ENCODE peak calls at places on chromosomes 11 and 22, in nine cellular contexts. D is spleen; F is endothelial cell; C is nucleus accumbens; H is immature natural killer cell; K is activated CD4-positive, CD25-positive, alpha-beta regulatory T cell; V is heart left ventricle; I is germinal center; S is RWPE1. B is an unnamed sample.

GRCh38 chr11:28743101-28743550 is 634.9 kb downstream of the METTL15 start:
- DNase-seq in K (no peak), C (no peak), F (no peak), V (no peak), I (no peak), H (no peak), D (no peak), S (no peak), B (peak; percentile 8)

GRCh38 chr11:1514349-1515061 is 27.9 kb upstream of the MOB2 start:
- DNase-seq in H (no peak), I (no peak), F (no peak), V (no peak), K (no peak), D (peak; percentile 72), S (no peak), C (peak; percentile 39), B (no peak)

GRCh38 chr11:1832181-1832988 is 2.4 kb upstream of the SYT8 start:
- DNase-seq in F (peak; percentile 74), I (peak; percentile 80), C (no peak), H (peak; percentile 70), K (peak; percentile 55), S (no peak), D (peak; percentile 92), V (no peak), B (no peak)

GRCh38 chr11:35792148-35792845 is 129.7 kb downstream of the TRIM44 start:
- DNase-seq in F (no peak), H (no peak), K (no peak), D (no peak), V (no peak), S (no peak), I (no peak), C (no peak), B (no peak)

GRCh38 chr11:76802151-76802550 is 19.0 kb downstream of the TSKU start:
- DNase-seq in C (no peak), H (no peak), F (no peak), D (peak; percentile 5), S (no peak), K (no peak), V (no peak), I (no peak), B (no peak)

GRCh38 chr11:16925495-16926065 is 88.6 kb downstream of the PLEKHA7 start:
- DNase-seq in S (peak; percentile 58), I (no peak), C (no peak), H (no peak), V (peak; percentile 58), D (peak; percentile 78), F (peak; percentile 52), K (no peak), B (no peak)

GRCh38 chr11:121418625-121419114 is 33.4 kb upstream of the SORL1 start:
- DNase-seq in D (peak; percentile 88), V (peak; percentile 42), F (no peak), H (peak; percentile 81), K (peak; percentile 19), C (no peak), S (no peak), I (peak; percentile 74), B (no peak)

GRCh38 chr11:60994450-60995135 is 23.1 kb downstream of the CD6 start:
- DNase-seq in I (no peak), K (no peak), V (no peak), F (no peak), D (peak; percentile 37), C (no peak), H (peak; percentile 38), S (no peak), B (no peak)

GRCh38 chr11:60970369-60970774 is 1.1 kb upstream of the CD6 start:
- DNase-seq in V (peak; percentile 57), S (peak; percentile 49), D (peak; percentile 94), K (peak; percentile 67), H (peak; percentile 68), I (peak; percentile 82), C (peak; percentile 17), F (peak; percentile 73), B (peak; percentile 47)

GRCh38 chr22:48366591-48366990 is 1461.1 kb downstream of the BRD1 start:
- DNase-seq in C (no peak), V (no peak), F (no peak), D (no peak), K (no peak), I (no peak), H (no peak), S (no peak), B (no peak)

GRCh38 chr22:48302657-48303359 is 1524.9 kb downstream of the BRD1 start:
- DNase-seq in C (no peak), D (no peak), F (no peak), S (no peak), V (no peak), I (no peak), K (no peak), H (no peak), B (no peak)

GRCh38 chr11:116062526-116063171 is 558.4 kb upstream of the CADM1 start:
- DNase-seq in V (no peak), I (no peak), H (no peak), C (no peak), F (no peak), D (no peak), K (no peak), S (no peak), B (no peak)

GRCh38 chr11:65961267-65962135 is at the start of gene SART1:
- DNase-seq in I (peak; percentile 98), V (peak; percentile 99), D (peak; percentile 99), S (peak; percentile 98), C (peak; percentile 95), K (peak; percentile 87), H (peak; percentile 96), F (peak; percentile 93), B (peak; percentile 99)

GRCh38 chr22:46966846-46967245 is 204.4 kb downstream of the TBC1D22A start:
- DNase-seq in V (no peak), F (no peak), S (no peak), C (no peak), I (no peak), K (no peak), H (no peak), D (no peak), B (no peak)

GRCh38 chr22:48318575-48319320 is 1508.9 kb downstream of the BRD1 start:
- DNase-seq in F (no peak), C (no peak), S (no peak), D (peak; percentile 46), H (no peak), V (no peak), K (no peak), I (no peak), B (no peak)

GRCh38 chr11:68596231-68596630 is 88.1 kb upstream of the GAL start:
- DNase-seq in K (no peak), C (no peak), I (no peak), S (no peak), H (no peak), F (no peak), D (no peak), V (no peak), B (no peak)

GRCh38 chr11:898160-898517 is 12.5 kb downstream of the CHID1 start:
- DNase-seq in C (no peak), S (peak; percentile 18), F (no peak), D (no peak), V (no peak), I (no peak), K (no peak), H (no peak), B (no peak)

GRCh38 chr22:48456449-48456848 is 1371.2 kb downstream of the BRD1 start:
- DNase-seq in K (no peak), S (no peak), D (no peak), I (no peak), C (no peak), V (no peak), H (no peak), F (no peak), B (no peak)

GRCh38 chr11:78179459-78180071 is 8.9 kb downstream of the KCTD21 start:
- DNase-seq in K (no peak), C (no peak), I (no peak), S (peak; percentile 12), D (no peak), V (no peak), H (no peak), F (no peak), B (no peak)

GRCh38 chr11:61911124-61911700 is 6.2 kb downstream of the RAB3IL1 start:
- DNase-seq in D (peak; percentile 38), H (no peak), K (no peak), F (no peak), I (no peak), S (no peak), V (no peak), C (no peak), B (no peak)

GRCh38 chr11:80995523-80995922 is 1554.7 kb upstream of the TENM4 start:
- DNase-seq in C (no peak), F (no peak), V (no peak), H (no peak), K (no peak), I (no peak), D (no peak), S (no peak), B (no peak)